ENCODE peak calls at places on chromosome 21, in five cellular contexts. N is sigmoid colon, I is stomach, G is spleen, M is esophagus muscularis mucosa. O is an unnamed sample.

GRCh38 chr21:33378081-33378480 is 25.1 kb upstream of the IFNGR2 start:
- DNase-seq in N (no peak), I (no peak), G (no peak), M (no peak), O (no peak)

GRCh38 chr21:40134731-40135492 is 267.7 kb downstream of the PCP4 start:
- DNase-seq in N (no peak), I (no peak), G (no peak), M (no peak), O (no peak)

GRCh38 chr21:36466061-36466511 is 13.8 kb downstream of the CLDN14 start:
- DNase-seq in N (no peak), I (no peak), G (peak; percentile 20), M (no peak), O (no peak)

GRCh38 chr21:35512321-35512720 is 463.2 kb upstream of the RUNX1 start:
- DNase-seq in N (no peak), I (no peak), G (no peak), M (no peak), O (no peak)

GRCh38 chr21:43719748-43720538 is 1.0 kb downstream of the PDXK start:
- DNase-seq in N (no peak), I (peak; percentile 39), G (peak; percentile 91), M (no peak), O (no peak)

GRCh38 chr21:32817206-32817605 is 45.7 kb upstream of the PAXBP1 start:
- DNase-seq in N (no peak), I (no peak), G (no peak), M (peak; percentile 85), O (no peak)

GRCh38 chr21:34187935-34188334 is 114.6 kb downstream of the MRPS6 start:
- DNase-seq in N (no peak), I (no peak), G (no peak), M (no peak), O (no peak)

GRCh38 chr21:26368591-26368990 is 198.0 kb upstream of the APP start:
- DNase-seq in N (no peak), I (no peak), G (no peak), M (no peak), O (no peak)

GRCh38 chr21:23522750-23523149 is 2084.5 kb downstream of the MRPL39 start:
- DNase-seq in N (no peak), I (no peak), G (no peak), M (no peak), O (no peak)

GRCh38 chr21:34889537-34890257 is 159.4 kb downstream of the RUNX1 start:
- DNase-seq in N (peak; percentile 86), I (peak; percentile 86), G (peak; percentile 97), M (peak; percentile 91), O (peak; percentile 87)

GRCh38 chr21:40587786-40588353 is 259.1 kb downstream of the DSCAM start:
- DNase-seq in N (no peak), I (no peak), G (no peak), M (no peak), O (no peak)

GRCh38 chr21:31623664-31624063 is 35.8 kb upstream of the SOD1 start:
- DNase-seq in N (no peak), I (no peak), G (no peak), M (no peak), O (no peak)

GRCh38 chr21:42038393-42038792 is 28.2 kb upstream of the ZBTB21 start:
- DNase-seq in N (peak; percentile 52), I (no peak), G (peak; percentile 47), M (no peak), O (no peak)

GRCh38 chr21:42036313-42036712 is 26.2 kb upstream of the ZBTB21 start:
- DNase-seq in N (no peak), I (no peak), G (no peak), M (no peak), O (no peak)

GRCh38 chr21:42039470-42039901 is 29.3 kb upstream of the ZBTB21 start:
- DNase-seq in N (peak; percentile 63), I (no peak), G (peak; percentile 43), M (no peak), O (no peak)

GRCh38 chr21:42038826-42039425 is 28.8 kb upstream of the ZBTB21 start:
- DNase-seq in N (no peak), I (no peak), G (peak; percentile 21), M (no peak), O (no peak)

DNA sequence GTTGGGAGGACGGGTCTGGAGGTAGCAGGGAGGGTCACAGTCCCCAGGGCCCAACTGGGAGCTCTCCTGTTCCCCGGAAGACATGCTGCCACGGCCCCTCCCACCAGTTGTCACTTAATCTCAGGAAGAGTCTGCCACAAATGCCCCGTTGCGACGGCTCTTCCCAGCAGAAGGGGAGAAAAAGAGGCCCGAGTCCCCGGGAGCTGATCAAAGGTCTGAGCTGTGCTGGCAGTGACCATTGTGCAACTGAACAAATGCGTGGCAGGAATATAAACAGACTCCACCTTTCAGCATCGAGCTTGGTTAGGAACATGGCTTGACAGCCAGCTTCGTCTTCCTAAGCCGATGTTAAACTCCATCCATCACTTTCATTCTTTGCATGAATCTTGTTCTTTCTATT is 27.8 kb upstream of the ZBTB21 start:
- DNase-seq in N (peak; percentile 36), I (no peak), G (peak; percentile 58), M (no peak), O (no peak)
- TF ChIP-seq POLR2A in N (no peak), I (no peak), G (no peak), M (no peak), O (no peak)

GRCh38 chr21:38037416-38037815 is 121.2 kb upstream of the KCNJ6 start:
- DNase-seq in N (no peak), I (no peak), G (no peak), M (no peak), O (no peak)

GRCh38 chr21:38036016-38036415 is 119.8 kb upstream of the KCNJ6 start:
- DNase-seq in N (no peak), I (no peak), G (no peak), M (no peak), O (no peak)

GRCh38 chr21:38027901-38028300 is 111.6 kb upstream of the KCNJ6 start:
- DNase-seq in N (no peak), I (no peak), G (no peak), M (no peak), O (no peak)

GRCh38 chr21:38032402-38032801 is 116.1 kb upstream of the KCNJ6 start:
- DNase-seq in N (no peak), I (no peak), G (no peak), M (no peak), O (no peak)
- TF ChIP-seq POLR2AphosphoS5 in N (no peak), I (no peak), G (no peak), M (no peak), O (no peak)

DNA sequence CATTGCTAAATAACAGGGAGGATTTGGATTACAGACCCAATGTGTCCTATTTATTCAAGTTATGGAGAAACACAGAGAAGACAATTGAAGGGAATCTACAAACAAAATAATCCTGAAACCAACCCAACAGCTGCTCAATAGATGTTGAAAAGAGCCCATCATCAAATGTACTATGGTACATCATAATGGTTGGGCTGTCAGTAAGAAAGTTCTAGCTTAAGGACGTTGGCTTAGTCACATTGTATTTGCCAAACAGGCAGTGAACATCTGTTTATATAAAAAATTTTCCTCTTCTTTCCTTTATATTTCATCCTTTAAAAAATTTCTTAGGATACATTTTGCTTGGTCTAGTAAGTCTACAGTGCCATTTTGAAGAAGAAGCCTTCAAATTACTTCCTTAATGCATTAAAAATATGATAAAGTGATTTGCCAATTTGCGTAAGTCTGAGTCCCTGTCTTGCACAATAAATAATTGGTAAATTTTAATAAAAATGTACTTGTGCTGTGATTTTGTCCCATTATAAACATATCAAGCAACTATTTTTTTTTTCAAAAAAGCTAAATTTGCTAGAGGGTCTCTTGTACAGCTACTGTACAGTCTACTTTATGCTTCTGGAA is 14.4 kb downstream of the MAP3K7CL start:
- DNase-seq in N (no peak), I (no peak), G (no peak), M (no peak), O (no peak)
- H3K27ac ChIP-seq in N (peak overlapping the region; percentile 73), I (peak overlapping the region; percentile 26), G (peak overlapping the region; percentile 50), M (peak overlapping the region; percentile 75), O (peak overlapping the region; percentile 56)

DNA sequence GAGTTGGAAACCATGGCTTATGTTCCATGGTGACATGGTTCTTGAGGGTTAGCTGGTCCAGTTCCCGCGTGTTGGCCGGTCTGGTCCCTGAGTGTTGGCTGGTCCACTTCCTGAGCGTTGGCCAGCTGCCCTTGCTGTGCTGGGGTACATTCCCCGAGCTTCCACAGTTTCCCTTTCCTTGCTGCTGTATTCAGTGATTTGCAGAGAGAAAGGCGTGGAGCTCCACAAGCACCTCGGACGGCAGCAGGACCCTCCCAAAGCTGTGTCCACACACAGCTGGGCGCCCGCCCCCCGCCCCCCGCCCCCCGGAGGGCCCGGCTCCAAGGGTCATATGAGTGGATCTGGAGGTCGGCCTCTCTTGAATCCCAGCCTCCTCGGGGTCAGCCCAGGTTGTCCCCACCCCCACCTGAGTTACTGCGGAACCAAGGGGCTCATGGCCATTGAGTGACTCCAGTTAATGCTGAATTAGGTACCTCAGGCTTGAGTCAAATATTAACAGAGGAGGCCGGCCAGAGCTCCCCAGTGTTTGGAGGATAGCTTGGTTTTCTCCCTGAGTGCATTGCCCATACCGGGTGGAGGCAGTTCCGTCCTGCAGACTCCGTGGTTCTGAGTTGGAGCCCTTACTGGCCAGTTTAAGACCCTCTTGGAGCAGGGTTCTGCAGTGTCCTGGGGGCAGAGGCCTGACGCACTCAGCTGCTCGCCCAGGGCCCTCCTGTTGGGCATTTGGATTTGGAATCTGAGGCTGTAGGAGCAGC is 18.4 kb downstream of the COL18A1 start:
- DNase-seq in N (no peak), I (no peak), G (peak; percentile 36), M (no peak), O (peak; percentile 47)
- TF ChIP-seq POLR2A in N (no peak), I (no peak), G (no peak), M (no peak), O (no peak)

O was measured in upper lobe of left lung.